ENCODE peak calls at places on chromosomes 16 and 17, in five cellular contexts. A is sigmoid colon, H is stomach, E is uterus, O is upper lobe of left lung. R is an unnamed sample. For H3K27me3, the result is how much of the 10 kb centered on the place peaks cover.

GRCh38 chr16:18062713-18063112 is 273.8 kb downstream of the NPIPA8 start:
- DNase-seq in A (no peak), H (no peak), E (no peak), O (no peak), R (no peak)

GRCh38 chr16:1932050-1933028 is 10.7 kb downstream of the MSRB1 start:
- DNase-seq in A (no peak), H (peak), E (no peak), O (no peak), R (no peak)

GRCh38 chr17:78365561-78366108 is 5.8 kb upstream of the SOCS3 start:
- DNase-seq in A (no peak), H (no peak), E (no peak), O (peak), R (no peak)

GRCh38 chr16:84308120-84308519 is 13.4 kb downstream of the WFDC1 start:
- DNase-seq in A (peak), H (peak), E (peak), O (peak), R (no peak)

GRCh38 chr16:49460786-49461470 is 87.3 kb downstream of the C16orf78 start:
- DNase-seq in A (peak), H (peak), E (no peak), O (no peak), R (no peak)

GRCh38 chr17:35807371-35808144 is 1.7 kb upstream of the TAF15 start:
- DNase-seq in A (no peak), H (no peak), E (no peak), O (no peak), R (no peak)

GRCh38 chr16:73199214-73199613 is 151.3 kb upstream of the ZFHX3 start:
- DNase-seq in A (no peak), H (no peak), E (no peak), O (no peak), R (no peak)

GRCh38 chr16:79076039-79076767 is 524.3 kb downstream of the MAF start:
- DNase-seq in A (no peak), H (no peak), E (no peak), O (no peak), R (no peak)

GRCh38 chr16:67013238-67013822 is 15.6 kb upstream of the CBFB start:
- DNase-seq in A (no peak), H (no peak), E (no peak), O (no peak), R (no peak)

GRCh38 chr16:86347916-86348555 is 162.3 kb upstream of the FOXF1 start:
- DNase-seq in A (no peak), H (no peak), E (no peak), O (no peak), R (no peak)
- H3K27me3 ChIP-seq in A (under half), H (under half), E (under half), O (under half), R (under half)

GRCh38 chr17:45218895-45219661 is 2.6 kb upstream of the FMNL1 start:
- DNase-seq in A (peak), H (peak), E (peak), O (peak), R (peak)
- TF ChIP-seq POLR2A in A (no peak), H (no peak), E (no peak), O (no peak), R (no peak)

DNA sequence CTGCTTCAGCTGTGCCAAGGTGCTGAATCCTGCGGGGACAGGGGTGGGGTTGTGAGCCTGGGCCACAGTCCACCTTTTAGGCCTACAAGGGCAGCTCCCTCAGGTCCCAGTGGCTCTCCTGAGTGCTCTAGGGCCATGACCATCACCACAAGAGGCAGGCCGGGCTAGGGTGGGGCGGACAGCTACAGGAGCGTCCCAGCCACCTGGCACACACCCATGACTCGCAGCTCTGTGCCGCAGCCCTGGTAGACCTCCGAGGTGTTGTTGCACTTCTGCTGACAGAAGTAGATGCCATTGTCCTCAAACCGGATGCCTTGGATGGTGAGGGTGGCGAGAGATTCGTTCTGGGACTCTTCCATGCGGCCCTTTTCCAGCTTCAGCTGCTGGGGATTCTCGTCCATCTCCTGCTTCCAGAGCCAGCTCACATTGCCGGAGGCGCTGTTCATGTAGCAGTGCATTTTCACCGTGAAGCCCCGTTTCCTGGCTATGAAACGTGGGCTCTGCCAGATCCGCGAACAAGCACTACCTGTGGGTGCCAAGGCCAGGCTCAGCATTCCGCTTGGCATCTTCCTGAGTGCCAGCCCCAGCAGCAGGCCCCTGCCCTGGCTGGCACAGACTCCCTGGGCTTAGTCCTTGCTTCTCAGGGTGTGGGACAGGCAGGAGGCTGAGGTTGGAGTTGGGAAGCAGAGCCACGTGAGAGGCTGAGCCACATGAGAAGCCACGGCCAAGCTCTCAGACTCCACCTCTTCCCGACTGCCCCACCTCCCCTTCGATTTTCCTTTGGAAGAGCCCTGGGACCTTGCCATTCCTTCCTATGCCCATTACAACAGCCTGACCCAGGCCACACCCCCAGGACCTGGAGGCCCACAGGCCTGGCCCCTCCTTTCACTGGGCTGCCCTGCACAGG is 2.0 kb downstream of the CD79B start:
- DNase-seq in A (no peak), H (no peak), E (no peak), O (no peak), R (no peak)
- H3K4me3 ChIP-seq in A (no peak), H (peak), E (no peak), O (no peak), R (no peak)

DNA sequence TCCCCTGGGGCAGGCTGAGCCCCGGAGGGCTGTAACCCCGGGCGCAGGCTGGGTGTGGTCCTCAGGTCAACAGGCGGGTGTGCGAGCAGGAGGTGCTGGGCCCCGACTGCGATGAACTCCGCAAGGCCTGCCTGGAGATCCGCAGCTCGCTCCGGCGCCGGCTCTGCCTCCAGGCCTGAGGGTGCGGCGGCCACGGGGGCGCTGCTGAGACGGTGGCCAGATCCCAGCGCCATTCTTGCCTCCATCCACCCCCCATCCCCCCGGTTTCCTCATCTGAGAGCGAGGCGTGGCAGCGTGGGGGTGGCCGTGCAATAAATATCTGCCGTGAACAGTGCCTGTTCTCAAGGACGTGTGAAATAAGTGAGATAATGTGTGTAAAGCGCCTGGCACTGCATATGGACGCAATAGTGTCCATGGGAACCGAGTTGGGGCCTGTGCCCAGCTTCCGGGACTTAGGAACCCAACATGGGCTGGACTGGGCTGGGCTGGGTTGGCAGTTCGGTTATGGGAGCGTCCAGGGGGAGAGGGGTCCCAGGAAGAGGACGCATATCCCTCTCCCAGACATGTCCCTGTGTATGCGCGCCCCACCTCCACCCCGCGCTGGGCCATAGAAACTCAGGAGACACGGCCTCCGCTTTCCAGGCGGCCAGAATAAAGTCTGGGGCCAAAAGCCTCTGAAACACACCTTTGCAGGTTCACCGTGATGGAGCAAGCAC is 15.0 kb downstream of the ZNF213 start:
- DNase-seq in A (peak), H (peak), E (peak), O (peak), R (no peak)
- H3K27me3 ChIP-seq in A (under half), H (under half), E (under half), O (under half), R (under half)

GRCh38 chr17:1002412-1002753 is 5.5 kb downstream of the TIMM22 start:
- DNase-seq in A (no peak), H (no peak), E (no peak), O (no peak), R (no peak)
- TF ChIP-seq POLR2A in A (no peak), H (no peak), E (no peak), O (no peak), R (no peak)

DNA sequence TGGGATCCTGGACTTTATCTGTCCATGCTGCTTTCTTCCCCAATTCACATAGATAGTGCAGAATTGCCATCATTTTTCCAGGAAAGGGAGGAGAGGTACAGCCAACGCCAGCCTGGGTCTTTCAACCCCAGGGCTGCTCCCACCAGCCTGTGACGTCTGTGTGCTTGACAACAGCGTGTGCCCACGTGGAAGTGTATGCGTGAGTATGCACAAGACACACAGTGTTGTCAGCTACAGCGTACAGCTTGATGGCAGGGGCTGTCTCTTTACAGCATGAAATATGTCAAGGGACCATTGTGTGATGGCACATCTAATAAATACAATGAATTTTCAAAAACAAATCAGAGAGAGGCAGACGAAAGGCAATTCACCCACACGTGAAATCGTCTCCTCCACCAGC is 62.3 kb downstream of the GSG1L start:
- DNase-seq in A (no peak), H (no peak), E (no peak), O (no peak), R (no peak)
- H3K4me3 ChIP-seq in A (no peak), H (no peak), E (no peak), O (no peak), R (no peak)

DNA sequence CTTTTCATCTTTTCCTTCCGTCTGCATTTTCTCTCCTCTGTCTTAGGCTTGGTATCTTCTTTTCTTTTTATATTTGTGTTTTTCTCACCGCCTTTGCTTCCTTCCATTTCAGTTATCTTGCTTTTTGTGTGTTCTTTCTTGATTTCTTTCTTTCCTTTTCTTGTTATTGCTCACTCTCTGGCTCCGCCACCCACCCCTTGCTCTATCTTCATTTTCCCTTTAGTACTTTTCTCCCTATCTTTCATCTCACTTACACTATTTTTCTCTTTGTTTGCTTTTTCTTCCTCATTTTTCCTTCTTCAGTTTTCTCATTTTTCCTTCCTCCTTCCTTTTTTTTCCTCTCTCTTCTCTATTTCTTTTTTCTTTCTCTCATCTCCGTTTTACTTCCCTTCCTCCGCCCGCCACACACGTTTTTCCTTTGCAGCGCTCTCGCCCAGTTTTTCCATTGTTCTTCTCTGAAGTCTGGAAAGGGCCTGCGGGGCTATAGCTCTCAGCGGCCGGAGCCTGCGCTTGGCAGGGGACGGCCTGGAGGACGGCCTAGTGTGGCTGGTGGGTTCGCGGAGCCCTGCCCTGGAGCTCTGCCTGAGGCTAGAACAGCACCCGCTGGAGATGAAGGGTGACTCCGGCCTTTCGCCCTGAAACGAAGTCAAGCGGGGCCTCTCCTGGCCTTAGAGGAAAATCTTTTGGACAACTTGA is 5.2 kb upstream of the HOXB13 start:
- DNase-seq in A (no peak), H (no peak), E (no peak), O (no peak), R (no peak)
- H3K27me3 ChIP-seq in A (half or more), H (half or more), E (under half), O (under half), R (half or more)

DNA sequence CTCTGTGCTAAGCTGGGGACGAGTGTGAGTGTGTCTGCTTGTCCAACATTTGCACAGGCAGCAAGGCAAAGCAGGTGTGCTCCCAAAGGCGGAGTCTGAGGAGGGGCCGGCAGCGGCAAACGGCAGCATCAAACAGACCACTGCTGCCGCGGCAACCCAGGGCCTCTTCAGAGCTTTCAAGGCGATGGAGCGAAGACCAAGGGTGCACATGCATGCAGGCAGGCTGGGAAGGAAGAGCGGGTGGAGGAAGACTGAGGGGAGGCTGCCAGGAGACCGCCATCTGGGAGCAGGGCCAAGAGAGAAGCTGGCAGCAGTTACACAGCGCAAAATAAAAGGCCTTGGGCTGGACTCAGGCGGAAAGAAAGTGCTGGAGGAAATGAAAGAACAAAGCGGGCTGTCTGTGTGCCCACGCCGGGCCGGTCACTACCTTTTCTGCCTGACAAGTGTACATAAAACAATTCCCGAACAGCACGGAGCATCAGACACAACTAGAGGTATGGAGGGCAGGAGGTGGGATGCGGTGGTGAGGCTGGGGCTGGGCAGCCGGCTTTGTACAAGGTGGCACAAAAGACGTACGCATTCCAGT is 8.5 kb downstream of the TIMM22 start:
- DNase-seq in A (peak), H (peak), E (peak), O (no peak), R (no peak)
- TF ChIP-seq POLR2A in A (no peak), H (no peak), E (no peak), O (no peak), R (no peak)

DNA sequence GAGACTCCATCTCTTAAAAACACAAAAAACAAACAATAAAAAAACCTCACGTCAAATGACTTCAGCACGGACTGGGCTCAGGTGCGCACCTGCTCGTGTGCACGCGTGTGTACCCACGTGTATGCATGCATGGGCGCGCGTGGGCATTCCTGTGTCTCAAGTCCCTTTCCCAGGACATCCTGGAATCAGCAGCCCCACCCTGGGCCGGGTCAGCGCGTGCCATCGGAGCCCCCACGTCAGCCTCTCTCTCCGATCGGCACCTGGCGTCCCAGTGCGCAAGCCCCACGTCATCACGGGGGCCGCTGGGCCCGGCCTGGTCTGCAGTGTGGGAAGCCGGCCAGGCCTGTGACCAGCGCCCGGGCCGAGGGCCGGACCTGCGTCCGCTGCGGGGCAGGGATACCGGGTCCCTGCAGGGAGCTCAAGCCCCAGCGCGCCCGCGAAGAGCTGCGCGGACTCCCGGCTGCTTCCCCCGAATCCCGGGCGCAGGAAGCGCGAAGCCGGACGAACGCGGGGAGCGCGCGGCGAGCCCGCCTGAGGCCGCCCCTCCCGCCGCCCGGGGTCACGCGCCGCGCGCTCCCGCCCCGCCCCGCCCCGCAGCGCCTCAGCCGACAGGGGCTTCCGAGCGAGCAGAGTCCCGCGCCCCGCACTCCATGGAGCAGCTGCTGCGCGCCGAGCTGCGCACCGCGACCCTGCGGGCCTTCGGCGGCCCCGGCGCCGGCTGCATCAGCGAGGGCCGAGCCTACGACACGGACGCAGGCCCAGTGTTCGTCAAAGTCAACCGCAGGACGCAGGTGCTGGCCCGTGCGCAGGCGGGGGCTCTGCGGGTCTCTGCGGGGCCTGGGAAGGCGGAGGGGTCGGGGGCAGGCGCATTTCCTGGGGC is at the start of gene FN3K:
- DNase-seq in A (peak), H (peak), E (peak), O (peak), R (peak)
- H3K4me3 ChIP-seq in A (peak), H (peak), E (peak), O (peak), R (peak)